ENCODE peak calls at places on chromosome 1, in seven cellular contexts. E is astrocyte of the spinal cord, I is prostate gland, X is neural progenitor cell, Q is body of pancreas, N is ascending aorta, L is colonic mucosa. G is an unnamed sample.

GRCh38 chr1:18865176-18865575 is 5.7 kb upstream of the TAS1R2 start:
- DNase-seq in L (no peak), X (no peak), E (no peak), N (no peak), Q (no peak), I (no peak), G (no peak)

GRCh38 chr1:10257851-10258250 is 47.5 kb downstream of the KIF1B start:
- DNase-seq in N (no peak), Q (no peak), L (peak), I (no peak), X (no peak), E (no peak), G (no peak)

GRCh38 chr1:160911441-160911840 is 26.5 kb upstream of the ITLN1 start:
- DNase-seq in Q (peak), I (no peak), L (no peak), E (no peak), N (no peak), X (no peak), G (no peak)

GRCh38 chr1:116710326-116711060 is 43.0 kb upstream of the IGSF3 start:
- DNase-seq in Q (no peak), E (no peak), L (no peak), I (no peak), X (no peak), N (no peak), G (no peak)

GRCh38 chr1:62912028-62912638 is 128.2 kb downstream of the ATG4C start:
- DNase-seq in E (peak), L (no peak), X (peak), I (no peak), N (no peak), Q (no peak), G (no peak)

GRCh38 chr1:82160903-82161302 is 360.2 kb downstream of the ADGRL2 start:
- DNase-seq in L (no peak), X (no peak), E (no peak), I (no peak), Q (no peak), N (no peak), G (no peak)

GRCh38 chr1:119367332-119368124 is 1.1 kb upstream of the HAO2 start:
- DNase-seq in Q (no peak), E (peak), I (no peak), N (no peak), X (peak), L (no peak), G (no peak)

GRCh38 chr1:112522621-112523020 is 13.9 kb downstream of the WNT2B start:
- DNase-seq in N (no peak), I (no peak), E (peak), X (no peak), Q (no peak), L (no peak), G (no peak)

GRCh38 chr1:52152976-52153375 is 11.1 kb downstream of the ZFYVE9 start:
- DNase-seq in I (no peak), E (no peak), N (no peak), Q (no peak), L (no peak), X (no peak), G (no peak)

GRCh38 chr1:20883766-20884165 is 96.7 kb upstream of the HP1BP3 start:
- DNase-seq in L (no peak), X (no peak), Q (no peak), I (no peak), N (no peak), E (no peak), G (no peak)

GRCh38 chr1:184743062-184743756 is 11.4 kb downstream of the EDEM3 start:
- DNase-seq in Q (no peak), E (no peak), L (no peak), X (no peak), I (no peak), N (no peak), G (no peak)

GRCh38 chr1:42923367-42924248 is 35.1 kb downstream of the SLC2A1 start:
- DNase-seq in E (no peak), I (no peak), Q (no peak), X (no peak), N (no peak), L (peak), G (no peak)

GRCh38 chr1:42926235-42926869 is 32.3 kb downstream of the SLC2A1 start:
- DNase-seq in L (no peak), X (no peak), I (no peak), N (no peak), E (no peak), Q (no peak), G (no peak)

GRCh38 chr1:42925132-42925769 is 33.4 kb downstream of the SLC2A1 start:
- DNase-seq in X (peak), Q (no peak), E (no peak), N (no peak), L (no peak), I (no peak), G (no peak)

GRCh38 chr1:42922687-42923366 is 35.8 kb downstream of the SLC2A1 start:
- DNase-seq in N (no peak), Q (peak), X (peak), I (peak), E (peak), L (peak), G (no peak)

DNA sequence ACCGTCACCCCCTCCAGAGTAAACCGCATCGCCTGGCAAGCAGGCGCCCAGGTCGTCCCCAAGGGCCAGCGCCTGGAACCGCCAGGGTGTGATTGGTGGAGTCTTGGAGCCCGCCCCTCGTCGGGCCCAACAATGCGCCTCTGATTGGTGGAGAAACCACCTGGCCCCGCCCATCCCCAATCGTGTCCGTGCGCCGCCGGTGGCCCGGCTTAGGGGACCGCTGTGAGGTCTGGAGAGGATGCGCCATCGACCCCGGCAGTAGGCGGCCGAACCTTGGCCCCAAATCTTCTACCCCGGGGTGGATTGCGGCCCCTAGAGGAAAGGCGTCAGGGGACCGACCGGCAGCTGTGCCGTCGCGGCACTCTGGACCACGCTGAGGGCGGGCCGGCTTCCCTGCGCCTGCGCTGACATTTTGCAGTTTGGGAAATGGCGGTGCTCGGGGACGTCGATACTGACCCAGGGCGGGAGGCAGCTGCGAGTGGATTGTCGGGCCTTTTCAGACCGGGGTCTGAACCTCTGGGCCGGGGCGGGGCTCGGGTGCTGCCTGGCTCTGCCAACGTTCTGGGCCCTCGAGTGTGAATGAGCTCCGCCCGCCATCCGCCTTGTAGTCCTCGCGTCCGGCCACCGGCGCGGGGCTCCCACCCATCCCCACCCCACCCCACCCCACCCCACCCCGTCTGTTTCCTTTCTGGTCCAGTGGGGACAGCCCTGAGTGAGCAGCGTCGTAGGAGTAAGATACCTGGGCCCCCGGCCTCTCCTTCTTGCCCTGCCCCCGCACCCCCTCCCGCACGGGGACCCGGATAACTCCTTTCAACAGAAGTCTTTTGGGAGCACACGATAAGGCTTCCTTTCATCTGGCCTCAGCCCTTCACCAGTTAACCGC is 34.2 kb downstream of the SLC2A1 start:
- DNase-seq in I (peak), E (peak), N (peak), Q (peak), L (peak), X (peak), G (peak)
- TF ChIP-seq CTCF in I (peak), E (peak), N (no peak), Q (no peak), L (no peak), X (peak), G (no peak)

GRCh38 chr1:204464701-204465100 is 29.9 kb downstream of the PIK3C2B start:
- DNase-seq in L (no peak), E (no peak), X (no peak), I (no peak), N (no peak), Q (no peak), G (no peak)
- TF ChIP-seq CTCF in L (no peak), E (no peak), X (no peak), I (no peak), N (no peak), Q (no peak), G (no peak)

GRCh38 chr1:87673748-87674147 is 345.1 kb downstream of the LMO4 start:
- DNase-seq in Q (no peak), L (no peak), X (no peak), N (no peak), E (no peak), I (no peak), G (no peak)
- TF ChIP-seq CTCF in Q (no peak), L (no peak), X (peak), N (no peak), E (peak), I (no peak), G (no peak)

DNA sequence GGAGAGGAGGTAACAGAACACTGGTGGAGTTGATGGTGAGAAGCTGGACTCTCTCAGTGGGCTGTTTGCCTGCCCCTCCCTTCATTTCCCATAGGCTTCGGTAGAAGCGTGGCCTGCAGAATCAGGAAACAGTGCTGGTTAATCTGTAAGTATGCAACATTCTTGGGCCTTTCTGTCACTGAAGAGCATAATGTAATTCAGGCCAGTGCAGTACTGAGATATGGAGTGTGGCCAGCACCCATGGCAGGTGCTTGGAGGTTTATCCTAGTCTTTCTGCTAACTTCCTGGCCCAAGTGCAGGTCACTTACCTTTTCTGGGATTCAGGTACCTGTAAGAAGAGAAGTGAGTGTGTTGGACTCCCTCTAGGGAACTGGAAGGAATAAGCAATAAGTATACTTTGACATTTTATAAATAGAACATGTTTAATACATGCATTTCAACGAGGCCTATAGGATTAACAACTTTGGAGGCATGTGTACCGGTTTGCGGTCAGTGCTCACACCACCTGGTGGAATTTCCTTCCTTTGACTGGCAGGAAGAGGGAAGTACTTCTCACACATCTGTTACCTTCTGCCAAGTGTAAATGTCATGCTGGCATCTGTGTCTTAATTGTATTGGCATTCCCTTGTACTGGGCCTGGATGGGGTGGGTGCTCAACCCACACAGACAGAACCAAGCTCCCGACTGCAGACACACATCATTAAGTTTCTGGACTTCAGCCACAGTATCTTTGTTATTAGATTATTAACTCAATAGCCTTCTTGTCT is 105.5 kb downstream of the KIF26B start:
- DNase-seq in I (no peak), Q (no peak), E (no peak), X (no peak), N (no peak), L (no peak), G (no peak)
- TF ChIP-seq CTCF in I (no peak), Q (no peak), E (no peak), X (no peak), N (no peak), L (no peak), G (no peak)

GRCh38 chr1:31715873-31716220 is 12.0 kb upstream of the COL16A1 start:
- DNase-seq in I (no peak), N (no peak), L (no peak), Q (no peak), X (no peak), E (no peak), G (no peak)

GRCh38 chr1:31715097-31715872 is 11.5 kb upstream of the COL16A1 start:
- DNase-seq in E (peak), N (peak), I (peak), X (peak), Q (peak), L (peak), G (peak)

GRCh38 chr1:31712625-31713024 is 8.8 kb upstream of the COL16A1 start:
- DNase-seq in Q (no peak), L (peak), E (peak), I (no peak), N (no peak), X (no peak), G (no peak)

GRCh38 chr1:31712041-31712440 is 8.2 kb upstream of the COL16A1 start:
- DNase-seq in E (peak), N (no peak), I (no peak), L (no peak), X (no peak), Q (no peak), G (no peak)

DNA sequence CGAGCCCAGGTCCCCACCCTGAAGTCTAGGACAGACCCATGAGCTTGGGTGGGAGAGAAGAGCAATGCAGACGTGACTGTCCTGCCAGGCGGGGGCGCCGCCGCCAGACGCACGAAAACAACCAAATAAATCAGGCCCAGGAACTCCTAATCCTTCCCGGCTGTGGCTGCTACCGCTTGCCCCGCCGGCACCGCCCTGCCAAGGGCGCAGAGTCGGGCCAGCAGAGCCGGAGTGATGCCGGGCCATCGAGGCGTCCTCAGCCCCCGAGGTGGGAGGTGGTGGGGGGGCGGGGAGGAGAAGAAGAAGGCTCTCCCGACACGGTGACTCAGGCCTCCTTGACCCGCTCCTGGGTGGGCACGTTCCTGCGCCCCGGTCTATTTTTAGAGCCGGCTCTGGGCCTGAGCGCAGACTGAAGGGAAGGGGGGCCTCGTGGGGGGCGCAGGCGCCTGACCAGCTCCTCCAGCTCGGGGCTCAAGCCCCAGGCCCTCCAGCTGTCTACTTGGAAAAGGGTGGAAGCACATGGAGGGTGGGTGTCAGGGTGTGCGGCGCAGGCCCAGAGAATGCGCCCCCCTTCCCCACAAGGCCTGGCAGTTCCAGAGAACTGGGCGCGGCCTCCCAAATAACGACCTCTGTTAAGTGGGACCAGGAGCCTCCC is 10.8 kb upstream of the COL16A1 start:
- DNase-seq in I (peak), L (peak), X (peak), N (peak), Q (peak), E (peak), G (peak)
- TF ChIP-seq CTCF in I (peak), L (no peak), X (peak), N (peak), Q (no peak), E (peak), G (no peak)

GRCh38 chr1:165892935-165893334 is 65.5 kb downstream of the UCK2 start:
- DNase-seq in E (no peak), X (no peak), Q (no peak), N (no peak), I (no peak), L (no peak), G (no peak)

GRCh38 chr1:165896277-165896676 is 68.9 kb downstream of the UCK2 start:
- DNase-seq in Q (no peak), N (peak), X (no peak), I (no peak), L (no peak), E (peak), G (no peak)

GRCh38 chr1:165893507-165893906 is 66.1 kb downstream of the UCK2 start:
- DNase-seq in L (no peak), X (no peak), Q (no peak), I (no peak), E (no peak), N (no peak), G (no peak)

GRCh38 chr1:165895451-165895871 is 68.0 kb downstream of the UCK2 start:
- DNase-seq in I (no peak), E (peak), L (no peak), X (no peak), Q (no peak), N (no peak), G (no peak)

DNA sequence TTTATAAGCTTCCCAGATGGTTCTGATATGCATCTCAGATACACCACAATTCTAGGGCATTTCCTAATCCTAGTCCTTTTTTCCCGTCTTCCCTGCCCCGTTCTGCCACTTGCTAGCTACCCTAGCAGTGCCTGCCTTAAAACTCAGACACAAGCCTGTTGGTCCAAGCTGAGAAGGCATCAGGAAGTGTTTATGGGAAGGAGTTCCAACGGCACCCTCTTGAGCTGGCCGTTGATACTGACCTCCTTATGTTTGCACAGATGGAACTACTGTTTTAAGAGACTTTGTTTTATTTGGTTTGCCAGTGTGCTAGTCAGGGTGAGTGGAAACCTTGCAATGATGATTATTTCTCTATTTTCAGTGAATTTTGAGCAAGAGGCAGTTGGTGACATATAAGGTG is 67.2 kb downstream of the UCK2 start:
- DNase-seq in E (peak), X (no peak), I (no peak), N (no peak), Q (no peak), L (no peak), G (no peak)
- TF ChIP-seq CTCF in E (no peak), X (no peak), I (no peak), N (no peak), Q (no peak), L (no peak), G (no peak)

GRCh38 chr1:223482766-223483165 is 89.6 kb downstream of the CCDC185 start:
- DNase-seq in E (no peak), Q (no peak), L (no peak), N (no peak), I (no peak), X (no peak), G (no peak)

GRCh38 chr1:223487514-223488259 is 94.5 kb downstream of the CCDC185 start:
- DNase-seq in L (no peak), N (no peak), E (no peak), X (peak), Q (no peak), I (no peak), G (no peak)

GRCh38 chr1:223489439-223489838 is 96.2 kb downstream of the CCDC185 start:
- DNase-seq in I (no peak), N (no peak), E (no peak), X (no peak), Q (no peak), L (no peak), G (no peak)

GRCh38 chr1:223483511-223483910 is 90.3 kb downstream of the CCDC185 start:
- DNase-seq in I (no peak), Q (no peak), N (no peak), L (no peak), E (no peak), X (no peak), G (no peak)

GRCh38 chr1:223486366-223486765 is 93.2 kb downstream of the CCDC185 start:
- DNase-seq in Q (no peak), X (no peak), N (no peak), I (no peak), L (no peak), E (no peak), G (no peak)
- TF ChIP-seq CTCF in Q (no peak), X (no peak), N (no peak), I (no peak), L (no peak), E (no peak), G (no peak)

DNA sequence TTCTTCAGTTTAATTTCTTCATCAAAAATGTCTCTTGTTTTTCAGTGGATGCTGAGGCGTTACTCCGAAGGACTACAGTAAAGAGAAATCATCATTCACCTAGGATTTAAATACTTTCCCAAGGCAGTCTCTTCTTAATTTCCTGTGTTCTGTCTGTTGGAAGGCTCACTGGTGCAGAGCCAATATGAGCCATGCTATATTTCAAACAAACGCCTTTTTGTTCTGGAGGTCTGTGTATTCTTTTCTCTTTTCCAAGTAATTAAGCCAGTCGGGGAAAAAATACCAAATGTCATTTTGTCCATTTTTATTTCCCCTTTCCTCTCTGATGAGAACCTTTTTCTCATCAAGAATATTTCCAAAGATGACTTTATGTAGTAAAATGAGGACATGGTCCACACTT is 206.5 kb downstream of the RWDD3 start:
- DNase-seq in E (no peak), X (no peak), I (no peak), Q (no peak), N (no peak), L (no peak), G (no peak)
- TF ChIP-seq CTCF in E (no peak), X (no peak), I (no peak), Q (no peak), N (no peak), L (no peak), G (no peak)

G was measured in omental fat pad.